ENCODE peak calls at places on chromosomes 3 and 15, in four cellular contexts. B is left ventricle myocardium inferior, S is mucosa of descending colon, V is heart left ventricle. L is an unnamed sample.
A peak's percentile ranks its signal among the peaks of the same experiment; 100 is the strongest.

GRCh38 chr3:24100694-24101402 is 155.8 kb downstream of the NR1D2 start:
- DNase-seq in B (no peak), S (peak; percentile 12), V (no peak), L (peak; percentile 45)

GRCh38 chr3:127792664-127793292 is 29.5 kb downstream of the MGLL start:
- DNase-seq in B (peak; percentile 71), S (peak; percentile 50), V (peak; percentile 79), L (peak; percentile 93)

GRCh38 chr3:107227091-107227490 is 150.1 kb upstream of the CCDC54 start:
- DNase-seq in B (no peak), S (no peak), V (no peak), L (no peak)

GRCh38 chr3:51874411-51874810 is 990 bp downstream of the IQCF5 start:
- DNase-seq in B (no peak), S (no peak), V (no peak), L (no peak)

GRCh38 chr15:69896606-69897005 is 201.1 kb downstream of the TLE3 start:
- DNase-seq in B (no peak), S (no peak), V (no peak), L (no peak)

GRCh38 chr3:52531636-52532516 is 1.8 kb downstream of the NT5DC2 start:
- DNase-seq in B (no peak), S (no peak), V (no peak), L (no peak)

GRCh38 chr3:129326591-129326990 is 47.9 kb downstream of the HMCES start:
- DNase-seq in B (no peak), S (no peak), V (peak; percentile 19), L (no peak)

GRCh38 chr3:114323546-114324254 is 29.9 kb downstream of the TIGIT start:
- DNase-seq in B (no peak), S (no peak), V (no peak), L (no peak)

GRCh38 chr3:141623732-141624131 is 114.4 kb upstream of the RNF7 start:
- DNase-seq in B (no peak), S (no peak), V (no peak), L (no peak)

GRCh38 chr3:53346922-53347260 is 452 bp downstream of the DCP1A start:
- DNase-seq in B (no peak), S (no peak), V (no peak), L (no peak)

GRCh38 chr3:14145670-14146380 is 21.0 kb downstream of the TMEM43 start:
- DNase-seq in B (no peak), S (no peak), V (no peak), L (no peak)

GRCh38 chr15:89132611-89133242 is 44.5 kb downstream of the ABHD2 start:
- DNase-seq in B (no peak), S (no peak), V (no peak), L (no peak)

GRCh38 chr3:51681453-51681852 is 10.4 kb downstream of the TEX264 start:
- DNase-seq in B (peak; percentile 43), S (peak; percentile 66), V (peak; percentile 72), L (peak; percentile 11)

GRCh38 chr3:62874398-62875102 is 666 bp downstream of the CADPS start:
- DNase-seq in B (peak; percentile 13), S (peak; percentile 24), V (no peak), L (no peak)

GRCh38 chr3:27939940-27940339 is 217.8 kb upstream of the EOMES start:
- DNase-seq in B (no peak), S (no peak), V (no peak), L (peak; percentile 35)

GRCh38 chr3:185744997-185745843 is 79.6 kb downstream of the IGF2BP2 start:
- DNase-seq in B (no peak), S (peak; percentile 35), V (no peak), L (peak; percentile 74)

GRCh38 chr15:59340325-59340724 is 32.3 kb downstream of the MYO1E start:
- DNase-seq in B (no peak), S (no peak), V (no peak), L (peak; percentile 34)

GRCh38 chr15:90539789-90540188 is 10.1 kb downstream of the CRTC3 start:
- DNase-seq in B (no peak), S (no peak), V (no peak), L (no peak)

GRCh38 chr3:50195501-50196252 is 4.3 kb downstream of the GNAT1 start:
- DNase-seq in B (no peak), S (no peak), V (no peak), L (no peak)

GRCh38 chr15:39135989-39136388 is 444.9 kb upstream of the THBS1 start:
- DNase-seq in B (no peak), S (no peak), V (no peak), L (peak; percentile 82)

GRCh38 chr3:15903776-15904720 is 106.3 kb upstream of the ANKRD28 start:
- DNase-seq in B (peak; percentile 71), S (no peak), V (peak; percentile 70), L (no peak)

GRCh38 chr3:134617608-134618472 is 33.0 kb downstream of the KY start:
- DNase-seq in B (no peak), S (no peak), V (no peak), L (no peak)

GRCh38 chr3:108970561-108970960 is 16.9 kb upstream of the GUCA1C start:
- DNase-seq in B (no peak), S (no peak), V (no peak), L (no peak)

GRCh38 chr3:126494831-126495230 is 19.1 kb upstream of the ZXDC start:
- DNase-seq in B (no peak), S (no peak), V (no peak), L (no peak)

GRCh38 chr3:107506458-107506857 is 16.3 kb upstream of the BBX start:
- DNase-seq in B (no peak), S (no peak), V (no peak), L (peak; percentile 42)

GRCh38 chr3:83902842-83903241 is 1055.9 kb upstream of the CADM2 start:
- DNase-seq in B (no peak), S (no peak), V (no peak), L (no peak)

GRCh38 chr3:142279965-142280590 is 54.7 kb upstream of the GK5 start:
- DNase-seq in B (no peak), S (peak; percentile 68), V (no peak), L (peak; percentile 90)

GRCh38 chr3:56724580-56725142 is 41.6 kb upstream of the TASOR start:
- DNase-seq in B (no peak), S (no peak), V (no peak), L (no peak)

GRCh38 chr15:89783861-89784685 is 7.9 kb downstream of the MESP2 start:
- DNase-seq in B (no peak), S (peak; percentile 82), V (no peak), L (no peak)

GRCh38 chr3:177934001-177934891 is 602.0 kb upstream of the KCNMB2 start:
- DNase-seq in B (no peak), S (no peak), V (no peak), L (peak; percentile 85)

GRCh38 chr3:4983739-4984510 is 4.7 kb downstream of the BHLHE40 start:
- DNase-seq in B (no peak), S (peak; percentile 68), V (no peak), L (peak; percentile 95)

GRCh38 chr15:72280751-72281150 is 8.4 kb upstream of the PARP6 start:
- DNase-seq in B (no peak), S (no peak), V (no peak), L (no peak)

GRCh38 chr15:86608461-86608860 is 528.8 kb downstream of the AGBL1 start:
- DNase-seq in B (peak; percentile 16), S (no peak), V (no peak), L (peak; percentile 5)

GRCh38 chr3:128496602-128497304 is 3.8 kb upstream of the GATA2 start:
- DNase-seq in B (no peak), S (no peak), V (no peak), L (peak; percentile 61)

GRCh38 chr3:151226088-151226563 is 23.1 kb upstream of the GPR171 start:
- DNase-seq in B (no peak), S (no peak), V (no peak), L (peak; percentile 85)

GRCh38 chr3:64220161-64220560 is 5.1 kb downstream of the PRICKLE2 start:
- DNase-seq in B (no peak), S (no peak), V (no peak), L (peak; percentile 71)

GRCh38 chr3:64222501-64222900 is 2.8 kb downstream of the PRICKLE2 start:
- DNase-seq in B (no peak), S (no peak), V (no peak), L (no peak)

GRCh38 chr3:64218746-64219145 is 6.5 kb downstream of the PRICKLE2 start:
- DNase-seq in B (no peak), S (no peak), V (no peak), L (no peak)

GRCh38 chr3:64223809-64224570 is 1.3 kb downstream of the PRICKLE2 start:
- DNase-seq in B (no peak), S (peak; percentile 27), V (no peak), L (peak; percentile 77)

DNA sequence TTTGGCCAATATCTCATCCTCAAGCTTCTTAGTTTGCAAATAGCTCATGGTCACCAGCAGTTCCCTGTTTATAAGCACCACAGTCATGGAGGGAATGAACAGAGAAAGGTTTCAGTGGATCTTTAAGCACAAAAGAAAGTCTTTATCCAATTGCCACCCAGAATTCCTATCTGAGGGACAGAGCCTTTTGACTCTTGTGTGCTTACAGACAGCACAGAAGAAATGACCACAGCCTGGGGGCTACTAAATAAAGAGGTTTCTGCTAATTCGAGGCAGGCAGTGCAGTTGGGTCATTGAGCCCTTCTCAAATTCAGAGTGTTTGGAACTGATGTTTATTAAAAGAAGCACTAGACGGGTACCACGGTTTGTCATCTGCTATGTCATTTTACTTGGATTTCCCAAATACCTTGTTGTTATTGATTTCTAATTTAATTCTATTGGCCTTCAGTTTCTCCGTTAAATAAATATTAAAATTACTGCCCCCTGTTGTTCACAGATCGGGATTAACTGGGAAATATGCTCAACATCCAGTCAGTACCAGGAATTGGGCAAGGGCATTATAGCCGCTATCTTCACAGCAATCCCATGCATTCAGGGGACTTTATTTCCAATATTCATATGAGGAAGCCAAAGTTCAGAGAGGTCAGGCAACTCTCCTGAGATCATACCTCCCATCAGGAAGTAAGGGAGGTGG is 3.6 kb downstream of the PRICKLE2 start:
- DNase-seq in B (no peak), S (no peak), V (no peak), L (no peak)
- TF ChIP-seq CTCF in B (no peak), S (no peak), V (no peak), L (peak; percentile 14)

DNA sequence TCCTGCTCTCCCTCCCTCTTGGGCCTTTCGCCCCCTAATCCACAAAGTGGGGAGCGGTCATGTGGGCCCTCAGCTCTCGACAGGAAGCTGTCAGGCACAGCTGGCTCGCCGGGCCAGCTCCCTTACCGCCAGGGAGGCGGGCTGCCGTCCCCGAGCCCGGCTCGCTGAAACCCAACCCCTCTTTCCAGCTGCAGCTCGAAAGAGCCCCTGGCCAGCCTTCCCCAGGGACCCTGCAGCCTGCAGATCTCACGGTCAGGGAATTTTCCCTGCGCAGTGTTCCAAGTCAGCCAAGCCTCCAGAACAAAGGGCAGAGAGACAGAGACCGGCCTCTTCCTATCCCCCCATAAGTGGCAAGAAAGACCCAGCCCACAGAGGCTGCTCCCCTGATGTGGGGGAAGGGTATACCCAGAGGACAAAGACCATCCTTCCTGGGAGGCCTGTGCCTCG is 32.8 kb downstream of the MAGEF1 start:
- DNase-seq in B (peak; percentile 51), S (no peak), V (peak; percentile 84), L (no peak)
- H3K4me3 ChIP-seq in B (no peak overlapping the region), S (no peak overlapping the region), V (no peak overlapping the region), L (no peak overlapping the region)

DNA sequence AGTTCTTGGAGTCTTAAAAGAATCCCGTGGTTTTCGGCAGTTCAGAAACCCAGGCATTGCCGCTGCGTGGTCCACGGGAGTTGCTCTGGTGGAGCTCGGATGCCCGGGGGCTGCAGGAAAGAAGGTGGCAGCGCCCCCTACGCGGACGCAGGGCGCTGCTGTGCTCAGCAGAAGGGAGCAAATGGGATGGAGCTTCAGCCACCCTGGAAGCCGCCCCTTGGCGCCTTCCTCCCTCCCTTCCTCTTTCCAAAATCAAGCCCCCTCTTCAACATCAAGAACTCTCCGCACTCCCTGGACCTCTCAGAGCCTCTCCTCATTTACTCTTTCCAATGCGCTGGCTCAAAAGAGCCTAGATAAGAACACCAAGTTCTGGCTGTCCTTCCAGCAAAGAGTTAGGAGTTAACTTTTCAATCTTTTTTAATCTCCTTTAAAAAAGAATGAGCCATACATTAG is 880 bp upstream of the CHRNA7 start:
- DNase-seq in B (no peak), S (peak; percentile 42), V (no peak), L (no peak)
- TF ChIP-seq CTCF in B (peak; percentile 45), S (no peak), V (no peak), L (no peak)

GRCh38 chr3:41117398-41117870 is 81.9 kb upstream of the CTNNB1 start:
- DNase-seq in B (peak; percentile 91), S (peak; percentile 94), V (peak; percentile 95), L (peak; percentile 98)
- H3K4me3 ChIP-seq in B (no peak overlapping the region), S (no peak overlapping the region), V (no peak overlapping the region), L (no peak overlapping the region)

L was measured in fibroblast of villous mesenchyme.